ENCODE peak calls at places on chromosomes 16 and 17, in five cellular contexts. R is H1, P is HepG2, I is GM12878, B is K562. O is an unnamed sample.

GRCh38 chr17:71334041-71334781 is 786.6 kb upstream of the SOX9 start:
- DNase-seq in B (no peak), P (no peak), R (no peak), I (no peak), O (no peak)

GRCh38 chr17:81329279-81329926 is 34.3 kb upstream of the SLC38A10 start:
- DNase-seq in P (peak), I (no peak), B (peak), R (peak), O (peak)

GRCh38 chr16:27254262-27254811 is 14.2 kb downstream of the NSMCE1 start:
- DNase-seq in R (no peak), P (no peak), B (no peak), I (peak), O (no peak)

GRCh38 chr17:165939-166338 is 15.5 kb downstream of the DOC2B start:
- DNase-seq in I (no peak), R (no peak), B (no peak), P (no peak), O (no peak)

GRCh38 chr16:22138482-22138881 is 23.8 kb upstream of the SDR42E2 start:
- DNase-seq in B (no peak), P (no peak), I (no peak), R (no peak), O (no peak)

GRCh38 chr16:11435576-11435975 is 90.3 kb downstream of the RMI2 start:
- DNase-seq in R (no peak), B (no peak), I (no peak), P (no peak), O (no peak)

GRCh38 chr16:79155904-79156303 is 444.6 kb downstream of the MAF start:
- DNase-seq in R (no peak), P (no peak), B (no peak), I (no peak), O (no peak)

GRCh38 chr16:3525951-3526350 is 25.1 kb downstream of the CLUAP1 start:
- DNase-seq in R (no peak), B (no peak), P (no peak), I (no peak), O (no peak)

GRCh38 chr16:50263940-50264929 is 2.1 kb upstream of the ADCY7 start:
- DNase-seq in B (no peak), I (peak), R (no peak), P (peak), O (no peak)

DNA sequence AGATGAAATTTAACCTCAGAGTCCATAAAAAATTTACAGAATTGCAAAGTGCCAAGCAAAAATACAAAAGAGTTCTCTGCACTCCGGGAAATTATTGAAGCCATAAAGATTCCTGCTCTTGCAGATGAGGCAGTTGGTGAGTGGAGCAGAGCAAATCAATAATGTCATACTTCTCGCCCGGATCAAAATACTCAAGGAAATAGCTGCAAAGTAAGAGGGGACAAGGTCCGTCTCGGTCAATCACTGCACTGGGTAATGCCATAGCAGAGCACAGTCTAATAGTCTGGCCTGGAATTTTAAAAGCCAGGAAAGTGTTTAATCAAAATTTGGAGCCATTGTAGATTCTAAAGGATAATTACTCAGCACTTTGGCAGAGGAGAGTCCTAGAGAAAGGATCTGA is 58.9 kb downstream of the GP2 start:
- DNase-seq in P (no peak), B (no peak), I (no peak), R (no peak), O (no peak)
- H2AFZ ChIP-seq in P (no peak), B (no peak), I (no peak), R (peak), O (no peak)

GRCh38 chr17:10050597-10051101 is 145.6 kb upstream of the RCVRN start:
- DNase-seq in R (no peak), I (peak), B (no peak), P (no peak), O (no peak)

GRCh38 chr17:10048951-10049350 is 143.9 kb upstream of the RCVRN start:
- DNase-seq in B (no peak), P (peak), R (no peak), I (no peak), O (no peak)

GRCh38 chr17:10052414-10052813 is 146.0 kb downstream of the GAS7 start:
- DNase-seq in R (no peak), B (no peak), P (no peak), I (peak), O (no peak)

GRCh38 chr17:10053976-10054551 is 144.3 kb downstream of the GAS7 start:
- DNase-seq in P (no peak), B (no peak), R (no peak), I (no peak), O (no peak)

GRCh38 chr17:10051112-10051511 is 146.0 kb upstream of the RCVRN start:
- DNase-seq in I (no peak), R (no peak), P (no peak), B (no peak), O (no peak)
- TF ChIP-seq SRF in I (no peak), R (no peak), P (no peak), B (no peak), O (no peak)

GRCh38 chr17:7435676-7436555 is 681 bp downstream of the TMEM102 start:
- DNase-seq in I (no peak), P (no peak), B (peak), R (peak), O (peak)

GRCh38 chr17:7438656-7439460 is 454 bp upstream of the FGF11 start:
- DNase-seq in P (no peak), R (no peak), I (no peak), B (no peak), O (no peak)

GRCh38 chr17:7438050-7438614 is 1.2 kb upstream of the FGF11 start:
- DNase-seq in R (peak), B (peak), P (no peak), I (no peak), O (no peak)

GRCh38 chr17:7436556-7437368 is 1.5 kb downstream of the TMEM102 start:
- DNase-seq in B (no peak), R (peak), I (no peak), P (peak), O (peak)

GRCh38 chr17:7437369-7437863 is 1.9 kb upstream of the FGF11 start:
- DNase-seq in I (no peak), P (no peak), B (no peak), R (no peak), O (no peak)
- TF ChIP-seq SIN3A in I (no peak), P (no peak), B (no peak), R (no peak), O (no peak)

GRCh38 chr16:53018834-53019416 is 33.8 kb downstream of the CHD9NB start:
- DNase-seq in P (no peak), B (no peak), I (no peak), R (no peak), O (no peak)

GRCh38 chr16:53024045-53024444 is 28.7 kb downstream of the CHD9NB start:
- DNase-seq in P (no peak), R (no peak), B (peak), I (no peak), O (no peak)

DNA sequence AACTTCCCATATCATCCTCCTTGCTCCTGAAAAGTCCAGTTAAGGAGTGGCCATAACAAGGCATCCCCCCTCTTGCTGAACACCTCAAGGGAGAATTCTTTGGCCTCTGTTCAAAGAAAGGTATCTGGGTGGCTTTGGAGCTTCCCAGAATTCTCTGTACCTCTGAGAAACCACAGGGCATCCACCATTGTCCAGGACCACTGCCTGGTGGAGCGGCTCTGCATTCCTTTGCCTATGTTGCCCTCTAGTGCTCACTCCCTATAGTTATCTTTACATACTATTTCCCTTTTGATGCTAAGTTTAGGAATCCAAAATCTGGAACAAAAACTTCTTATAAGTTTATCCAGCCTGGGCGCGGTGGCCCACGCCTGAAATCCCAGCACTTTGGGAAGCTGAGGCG is 30.3 kb downstream of the CHD9NB start:
- DNase-seq in P (peak), B (peak), R (peak), I (no peak), O (peak)
- H2AFZ ChIP-seq in P (no peak), B (no peak), R (no peak), I (no peak), O (no peak)

GRCh38 chr17:74368341-74369152 is 1.2 kb downstream of the GPR142 start:
- DNase-seq in B (peak), P (peak), R (peak), I (no peak), O (peak)

GRCh38 chr17:74367206-74367605 is at the start of gene GPR142:
- DNase-seq in I (no peak), P (no peak), B (no peak), R (no peak), O (no peak)

GRCh38 chr17:74369665-74370490 is 2.6 kb downstream of the GPR142 start:
- DNase-seq in I (no peak), P (no peak), R (no peak), B (no peak), O (no peak)

GRCh38 chr17:74371653-74372147 is 4.4 kb downstream of the GPR142 start:
- DNase-seq in R (no peak), B (no peak), P (no peak), I (no peak), O (no peak)

DNA sequence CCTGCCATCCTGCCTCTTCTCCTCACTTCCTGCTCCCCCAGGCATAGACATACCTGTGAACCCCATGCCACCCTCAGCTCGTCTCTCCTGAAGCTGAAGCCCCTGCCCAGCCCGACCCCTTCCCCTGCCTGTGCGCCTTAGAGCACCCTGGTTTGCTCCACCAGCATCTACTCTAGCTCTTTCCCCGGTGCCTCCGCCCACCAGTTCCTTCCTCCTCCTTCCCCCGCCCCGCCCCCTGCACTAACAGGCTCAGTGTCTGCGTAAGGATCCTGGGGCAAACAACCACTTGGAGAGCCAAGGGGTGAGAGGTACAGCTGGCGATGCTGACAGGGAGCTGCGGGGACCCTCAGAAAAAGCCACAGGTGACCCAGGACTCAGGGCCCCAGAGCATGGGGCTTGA is 1.9 kb downstream of the GPR142 start:
- DNase-seq in R (no peak), P (no peak), B (no peak), I (no peak), O (no peak)
- TF ChIP-seq SRF in R (no peak), P (no peak), B (no peak), I (no peak), O (no peak)

O was measured in HCT116.